ENCODE peak calls at places on chromosomes 7 and 10, in six cellular contexts. K, V, P, O, F and B are unnamed samples.
A peak's percentile ranks its signal among the peaks of the same experiment; 100 is the strongest.

GRCh38 chr10:17912764-17913163 is 39.0 kb upstream of the SLC39A12 start:
- DNase-seq in K (no peak), V (no peak), P (no peak), O (no peak), F (no peak), B (no peak)

GRCh38 chr7:34821965-34822558 is 164.0 kb downstream of the NPSR1 start:
- DNase-seq in K (no peak), V (no peak), P (no peak), O (no peak), F (no peak), B (no peak)

GRCh38 chr10:125451319-125451718 is 231.6 kb downstream of the TEX36 start:
- DNase-seq in K (no peak), V (no peak), P (no peak), O (no peak), F (no peak), B (no peak)

GRCh38 chr7:85737426-85737825 is 550.6 kb upstream of the SEMA3D start:
- DNase-seq in K (no peak), V (no peak), P (no peak), O (no peak), F (no peak), B (no peak)

GRCh38 chr7:82091126-82091682 is 321.4 kb upstream of the HGF start:
- DNase-seq in K (no peak), V (no peak), P (peak; percentile 53), O (no peak), F (no peak), B (no peak)

GRCh38 chr10:62733654-62734293 is 70.7 kb upstream of the ADO start:
- DNase-seq in K (no peak), V (peak; percentile 25), P (no peak), O (no peak), F (no peak), B (no peak)

GRCh38 chr10:58385784-58386112 is 538 bp downstream of the TFAM start:
- DNase-seq in K (peak; percentile 35), V (peak; percentile 45), P (peak; percentile 75), O (peak; percentile 48), F (no peak), B (peak; percentile 20)

GRCh38 chr7:87369216-87369615 is 23.8 kb downstream of the CROT start:
- DNase-seq in K (no peak), V (no peak), P (no peak), O (no peak), F (no peak), B (no peak)

GRCh38 chr10:103197177-103197576 is 4.1 kb upstream of the NT5C2 start:
- DNase-seq in K (peak; percentile 35), V (peak; percentile 76), P (no peak), O (peak; percentile 63), F (no peak), B (peak; percentile 63)

GRCh38 chr7:80347173-80347572 is 164.7 kb downstream of the GNAT3 start:
- DNase-seq in K (no peak), V (no peak), P (no peak), O (no peak), F (no peak), B (no peak)

GRCh38 chr10:131758062-131758941 is 142.5 kb upstream of the PPP2R2D start:
- DNase-seq in K (no peak), V (no peak), P (no peak), O (no peak), F (no peak), B (no peak)

GRCh38 chr10:45660876-45661411 is 11.6 kb downstream of the ZFAND4 start:
- DNase-seq in K (no peak), V (no peak), P (no peak), O (no peak), F (no peak), B (no peak)

GRCh38 chr7:80918406-80918805 is 445 bp downstream of the SEMA3C start:
- DNase-seq in K (no peak), V (no peak), P (peak; percentile 14), O (no peak), F (no peak), B (no peak)

GRCh38 chr10:47276576-47277351 is 23.2 kb upstream of the GDF10 start:
- DNase-seq in K (no peak), V (no peak), P (no peak), O (no peak), F (no peak), B (no peak)